ENCODE peak calls at places on chromosomes 11 and 22, in six cellular contexts. One of them, this sample, is unnamed.

GRCh38 chr11:129815596-129816461 is at the start of gene TMEM45B:
- DNase-seq in cerebellar nuclear complex: no peak
- DNase-seq in DMS153: peak; percentile 24
- DNase-seq in hepatic stellate cell: no peak
- DNase-seq in globus pallidus: no peak
- DNase-seq in amniotic stem cell: no peak
- DNase-seq in this sample: peak; percentile 53

GRCh38 chr22:38041760-38042584 is 15.2 kb upstream of the PICK1 start:
- DNase-seq in cerebellar nuclear complex: no peak
- DNase-seq in DMS153: no peak
- DNase-seq in hepatic stellate cell: no peak
- DNase-seq in globus pallidus: no peak
- DNase-seq in amniotic stem cell: no peak
- DNase-seq in this sample: no peak

GRCh38 chr11:34281256-34281655 is 76.6 kb downstream of the ABTB2 start:
- DNase-seq in cerebellar nuclear complex: no peak
- DNase-seq in DMS153: no peak
- DNase-seq in hepatic stellate cell: no peak
- DNase-seq in globus pallidus: no peak
- DNase-seq in amniotic stem cell: no peak
- DNase-seq in this sample: no peak

GRCh38 chr11:121416909-121417567 is 35.1 kb upstream of the SORL1 start:
- DNase-seq in cerebellar nuclear complex: no peak
- DNase-seq in DMS153: no peak
- DNase-seq in hepatic stellate cell: no peak
- DNase-seq in globus pallidus: peak; percentile 67
- DNase-seq in amniotic stem cell: no peak
- DNase-seq in this sample: peak; percentile 88

GRCh38 chr22:47188337-47189055 is 426.0 kb downstream of the TBC1D22A start:
- DNase-seq in cerebellar nuclear complex: no peak
- DNase-seq in DMS153: no peak
- DNase-seq in hepatic stellate cell: no peak
- DNase-seq in globus pallidus: no peak
- DNase-seq in amniotic stem cell: no peak
- DNase-seq in this sample: peak; percentile 13

GRCh38 chr11:14312736-14313438 is 46.1 kb downstream of the RRAS2 start:
- DNase-seq in cerebellar nuclear complex: no peak
- DNase-seq in DMS153: no peak
- DNase-seq in hepatic stellate cell: peak; percentile 34
- DNase-seq in globus pallidus: no peak
- DNase-seq in amniotic stem cell: no peak
- DNase-seq in this sample: no peak

GRCh38 chr11:117587416-117587815 is 209.6 kb downstream of the DSCAML1 start:
- DNase-seq in cerebellar nuclear complex: no peak
- DNase-seq in DMS153: no peak
- DNase-seq in hepatic stellate cell: no peak
- DNase-seq in globus pallidus: no peak
- DNase-seq in amniotic stem cell: no peak
- DNase-seq in this sample: no peak

GRCh38 chr11:102225689-102226562 is 91.4 kb upstream of the BIRC3 start:
- DNase-seq in cerebellar nuclear complex: no peak
- DNase-seq in DMS153: no peak
- DNase-seq in hepatic stellate cell: peak; percentile 68
- DNase-seq in globus pallidus: no peak
- DNase-seq in amniotic stem cell: peak; percentile 64
- DNase-seq in this sample: peak; percentile 91

GRCh38 chr11:32385998-32386397 is 49.3 kb downstream of the WT1 start:
- DNase-seq in cerebellar nuclear complex: no peak
- DNase-seq in DMS153: no peak
- DNase-seq in hepatic stellate cell: peak; percentile 64
- DNase-seq in globus pallidus: no peak
- DNase-seq in amniotic stem cell: no peak
- DNase-seq in this sample: peak; percentile 46

GRCh38 chr22:39115570-39115969 is 18.5 kb downstream of the APOBEC3H start:
- DNase-seq in cerebellar nuclear complex: no peak
- DNase-seq in DMS153: no peak
- DNase-seq in hepatic stellate cell: no peak
- DNase-seq in globus pallidus: no peak
- DNase-seq in amniotic stem cell: no peak
- DNase-seq in this sample: no peak

GRCh38 chr11:76772783-76773106 is 10.4 kb upstream of the TSKU start:
- DNase-seq in cerebellar nuclear complex: no peak
- DNase-seq in DMS153: no peak
- DNase-seq in hepatic stellate cell: no peak
- DNase-seq in globus pallidus: no peak
- DNase-seq in amniotic stem cell: no peak
- DNase-seq in this sample: no peak

GRCh38 chr11:19055905-19056304 is 4.6 kb downstream of the MRGPRX2 start:
- DNase-seq in cerebellar nuclear complex: no peak
- DNase-seq in DMS153: no peak
- DNase-seq in hepatic stellate cell: no peak
- DNase-seq in globus pallidus: no peak
- DNase-seq in amniotic stem cell: no peak
- DNase-seq in this sample: no peak